ENCODE peak calls at places on chromosomes 3 and 15, in seven cellular contexts. X is NCI-H2029; C is effector CD4-positive, alpha-beta T cell; I is C1 segment of cervical spinal cord; G is stimulated activated naive B cell treated with anti-CD40 and anti-IgM and Interleukin-4, amounts not matched to agents 10 μg/mL and 1 μg/mL and 100 μg/mL, for 72 hours; U is GM18507; M is NCI-H1930. H is an unnamed sample.

GRCh38 chr3:32224047-32224446 is 14.4 kb upstream of the CMTM8 start:
- DNase-seq in U (no peak), C (no peak), X (no peak), G (no peak), I (no peak), M (no peak), H (no peak)

GRCh38 chr3:150545419-150546225 is 674 bp downstream of the SERP1 start:
- DNase-seq in X (no peak), M (no peak), G (no peak), C (peak; percentile 33), U (peak; percentile 2), I (no peak), H (no peak)

GRCh38 chr15:70853270-70853854 is 595 bp downstream of the LARP6 start:
- DNase-seq in U (no peak), C (no peak), G (no peak), M (no peak), X (no peak), I (no peak), H (no peak)

GRCh38 chr15:66089049-66089448 is 164.5 kb downstream of the MEGF11 start:
- DNase-seq in I (no peak), X (no peak), U (no peak), M (no peak), C (no peak), G (no peak), H (no peak)

GRCh38 chr3:170027691-170028102 is 10.1 kb upstream of the GPR160 start:
- DNase-seq in M (no peak), C (no peak), I (no peak), G (no peak), X (no peak), U (no peak), H (no peak)

GRCh38 chr15:63238796-63239195 is 38.6 kb upstream of the APH1B start:
- DNase-seq in I (no peak), X (no peak), C (no peak), U (peak; percentile 22), M (no peak), G (no peak), H (peak; percentile 50)

GRCh38 chr3:181458857-181459256 is 252.9 kb upstream of the SOX2 start:
- DNase-seq in C (no peak), U (no peak), I (no peak), X (no peak), G (no peak), M (no peak), H (no peak)

GRCh38 chr3:141065841-141066592 is 14.9 kb downstream of the SPSB4 start:
- DNase-seq in I (no peak), G (no peak), X (no peak), M (no peak), U (no peak), C (no peak), H (no peak)

GRCh38 chr15:70026991-70027390 is 70.7 kb downstream of the TLE3 start:
- DNase-seq in C (no peak), X (no peak), I (no peak), G (no peak), U (no peak), M (no peak), H (no peak)

GRCh38 chr3:142987080-142987700 is 14.2 kb upstream of the U2SURP start:
- DNase-seq in U (no peak), C (no peak), I (no peak), G (no peak), X (no peak), M (peak; percentile 5), H (no peak)

GRCh38 chr3:16906679-16907078 is 21.9 kb downstream of the PLCL2 start:
- DNase-seq in M (no peak), U (no peak), C (no peak), G (no peak), X (peak; percentile 47), I (no peak), H (no peak)

GRCh38 chr15:31437686-31438085 is 111.1 kb downstream of the KLF13 start:
- DNase-seq in M (no peak), X (no peak), G (peak; percentile 73), U (no peak), I (no peak), C (no peak), H (no peak)

GRCh38 chr3:2686816-2687502 is 423.2 kb downstream of the IL5RA start:
- DNase-seq in I (no peak), U (no peak), C (no peak), X (no peak), M (no peak), G (no peak), H (no peak)

GRCh38 chr3:182909318-182910040 is 70.9 kb downstream of the DCUN1D1 start:
- DNase-seq in U (no peak), C (no peak), X (no peak), I (no peak), G (no peak), M (no peak), H (no peak)

GRCh38 chr3:136547293-136547692 is 204.9 kb downstream of the STAG1 start:
- DNase-seq in G (no peak), X (no peak), U (no peak), I (no peak), C (no peak), M (no peak), H (peak; percentile 9)

GRCh38 chr3:88239870-88240269 is 90.1 kb downstream of the C3orf38 start:
- DNase-seq in C (no peak), G (no peak), U (no peak), X (no peak), M (no peak), I (no peak), H (no peak)

GRCh38 chr3:49081429-49081828 is 12.4 kb downstream of the QRICH1 start:
- DNase-seq in M (no peak), I (no peak), C (no peak), G (no peak), X (no peak), U (no peak), H (no peak)

GRCh38 chr15:27492021-27492621 is 521.1 kb downstream of the GABRG3 start:
- DNase-seq in C (no peak), I (no peak), X (no peak), U (no peak), M (no peak), G (no peak), H (no peak)

GRCh38 chr15:38652998-38653397 is 88.4 kb upstream of the RASGRP1 start:
- DNase-seq in M (no peak), X (no peak), C (peak; percentile 68), I (no peak), U (no peak), G (no peak), H (no peak)

GRCh38 chr15:66819084-66819483 is 117.0 kb downstream of the SMAD6 start:
- DNase-seq in G (peak; percentile 29), M (no peak), I (no peak), U (peak; percentile 40), C (no peak), X (no peak), H (peak; percentile 30)

GRCh38 chr3:133763797-133764734 is 17.9 kb downstream of the TF start:
- DNase-seq in U (no peak), X (no peak), M (no peak), I (no peak), G (no peak), C (no peak), H (no peak)

GRCh38 chr15:42914728-42915497 is 5.7 kb downstream of the TTBK2 start:
- DNase-seq in U (no peak), C (no peak), M (no peak), G (no peak), I (no peak), X (no peak), H (no peak)

GRCh38 chr3:98644168-98644567 is 50.8 kb upstream of the CPOX start:
- DNase-seq in M (no peak), X (no peak), G (no peak), I (no peak), C (no peak), U (no peak), H (no peak)

GRCh38 chr3:158771577-158771976 is 30.3 kb upstream of the MFSD1 start:
- DNase-seq in G (no peak), C (no peak), U (no peak), X (no peak), I (no peak), M (no peak), H (no peak)

GRCh38 chr15:95247068-95247984 is 1016.0 kb downstream of the MCTP2 start:
- DNase-seq in I (no peak), C (no peak), U (no peak), G (no peak), M (no peak), X (no peak), H (no peak)